ENCODE peak calls at places on chromosomes 12 and 14, in six cellular contexts. One of them, this sample, is unnamed.

GRCh38 chr12:124321040-124321481 is 26.2 kb downstream of the RFLNA start:
- DNase-seq in H9: peak
- DNase-seq in posterior cingulate gyrus: peak
- DNase-seq in SW480: no peak
- DNase-seq in NCI-H446: no peak
- DNase-seq in stimulated activated naive CD8-positive, alpha-beta T cell treated with anti-CD3 and anti-CD28 coated beads, Interleukin-15, amount 100 ng/mL, for 72 hours: peak
- DNase-seq in this sample: peak

GRCh38 chr14:28121512-28122297 is 644.9 kb upstream of the FOXG1 start:
- DNase-seq in posterior cingulate gyrus: no peak
- DNase-seq in H9: no peak
- DNase-seq in NCI-H446: no peak
- DNase-seq in stimulated activated naive CD8-positive, alpha-beta T cell treated with anti-CD3 and anti-CD28 coated beads, Interleukin-15, amount 100 ng/mL, for 72 hours: no peak
- DNase-seq in SW480: no peak
- DNase-seq in this sample: no peak

GRCh38 chr14:59630281-59630963 is 53.8 kb upstream of the CCDC175 start:
- DNase-seq in SW480: no peak
- DNase-seq in NCI-H446: peak
- DNase-seq in H9: peak
- DNase-seq in stimulated activated naive CD8-positive, alpha-beta T cell treated with anti-CD3 and anti-CD28 coated beads, Interleukin-15, amount 100 ng/mL, for 72 hours: no peak
- DNase-seq in posterior cingulate gyrus: peak
- DNase-seq in this sample: no peak

GRCh38 chr12:8590842-8591545 is 21.7 kb downstream of the AICDA start:
- DNase-seq in NCI-H446: no peak
- DNase-seq in H9: no peak
- DNase-seq in SW480: peak
- DNase-seq in stimulated activated naive CD8-positive, alpha-beta T cell treated with anti-CD3 and anti-CD28 coated beads, Interleukin-15, amount 100 ng/mL, for 72 hours: no peak
- DNase-seq in posterior cingulate gyrus: no peak
- DNase-seq in this sample: no peak

GRCh38 chr12:54053625-54054441 is at the start of gene HOXC4:
- DNase-seq in H9: no peak
- DNase-seq in SW480: no peak
- DNase-seq in stimulated activated naive CD8-positive, alpha-beta T cell treated with anti-CD3 and anti-CD28 coated beads, Interleukin-15, amount 100 ng/mL, for 72 hours: no peak
- DNase-seq in NCI-H446: no peak
- DNase-seq in posterior cingulate gyrus: no peak
- DNase-seq in this sample: no peak

GRCh38 chr12:54052745-54053624 is 650 bp upstream of the HOXC4 start:
- DNase-seq in H9: peak
- DNase-seq in posterior cingulate gyrus: no peak
- DNase-seq in stimulated activated naive CD8-positive, alpha-beta T cell treated with anti-CD3 and anti-CD28 coated beads, Interleukin-15, amount 100 ng/mL, for 72 hours: peak
- DNase-seq in NCI-H446: no peak
- DNase-seq in SW480: no peak
- DNase-seq in this sample: no peak

GRCh38 chr14:23562822-23563472 is 4.6 kb downstream of the AP1G2 start:
- DNase-seq in NCI-H446: no peak
- DNase-seq in H9: peak
- DNase-seq in stimulated activated naive CD8-positive, alpha-beta T cell treated with anti-CD3 and anti-CD28 coated beads, Interleukin-15, amount 100 ng/mL, for 72 hours: no peak
- DNase-seq in SW480: no peak
- DNase-seq in posterior cingulate gyrus: peak
- DNase-seq in this sample: no peak

GRCh38 chr14:22106700-22107697 is 433.4 kb upstream of the OR4E1 start:
- DNase-seq in stimulated activated naive CD8-positive, alpha-beta T cell treated with anti-CD3 and anti-CD28 coated beads, Interleukin-15, amount 100 ng/mL, for 72 hours: no peak
- DNase-seq in H9: no peak
- DNase-seq in SW480: no peak
- DNase-seq in posterior cingulate gyrus: no peak
- DNase-seq in NCI-H446: no peak
- DNase-seq in this sample: no peak

GRCh38 chr12:104303538-104304151 is at the start of gene EID3:
- DNase-seq in H9: peak
- DNase-seq in stimulated activated naive CD8-positive, alpha-beta T cell treated with anti-CD3 and anti-CD28 coated beads, Interleukin-15, amount 100 ng/mL, for 72 hours: peak
- DNase-seq in NCI-H446: no peak
- DNase-seq in posterior cingulate gyrus: peak
- DNase-seq in SW480: no peak
- DNase-seq in this sample: peak

GRCh38 chr12:72209096-72209495 is 63.1 kb upstream of the TRHDE start:
- DNase-seq in NCI-H446: no peak
- DNase-seq in posterior cingulate gyrus: no peak
- DNase-seq in stimulated activated naive CD8-positive, alpha-beta T cell treated with anti-CD3 and anti-CD28 coated beads, Interleukin-15, amount 100 ng/mL, for 72 hours: no peak
- DNase-seq in SW480: no peak
- DNase-seq in H9: no peak
- DNase-seq in this sample: no peak

GRCh38 chr12:41573445-41573844 is 385.3 kb downstream of the PDZRN4 start:
- DNase-seq in NCI-H446: no peak
- DNase-seq in posterior cingulate gyrus: no peak
- DNase-seq in SW480: no peak
- DNase-seq in stimulated activated naive CD8-positive, alpha-beta T cell treated with anti-CD3 and anti-CD28 coated beads, Interleukin-15, amount 100 ng/mL, for 72 hours: no peak
- DNase-seq in H9: no peak
- DNase-seq in this sample: no peak

GRCh38 chr14:69320581-69321365 is 60.8 kb downstream of the GALNT16 start:
- DNase-seq in H9: no peak
- DNase-seq in posterior cingulate gyrus: no peak
- DNase-seq in SW480: no peak
- DNase-seq in stimulated activated naive CD8-positive, alpha-beta T cell treated with anti-CD3 and anti-CD28 coated beads, Interleukin-15, amount 100 ng/mL, for 72 hours: no peak
- DNase-seq in NCI-H446: no peak
- DNase-seq in this sample: no peak

GRCh38 chr14:73785336-73785833 is 66.2 kb upstream of the PTGR2 start:
- DNase-seq in stimulated activated naive CD8-positive, alpha-beta T cell treated with anti-CD3 and anti-CD28 coated beads, Interleukin-15, amount 100 ng/mL, for 72 hours: no peak
- DNase-seq in SW480: no peak
- DNase-seq in H9: peak
- DNase-seq in NCI-H446: no peak
- DNase-seq in posterior cingulate gyrus: no peak
- DNase-seq in this sample: no peak